ENCODE peak calls at places on chromosome 11, in nine cellular contexts. One of them, this sample, is unnamed.

GRCh38 chr11:100550910-100551309 is 136.2 kb upstream of the ARHGAP42 start:
- DNase-seq in neural crest cell: no peak
- DNase-seq in endodermal cell: no peak
- DNase-seq in left ventricle myocardium inferior: no peak
- DNase-seq in BJ: no peak
- DNase-seq in foreskin keratinocyte: no peak
- DNase-seq in uterus: no peak
- DNase-seq in fibroblast of lung: no peak
- DNase-seq in lower lobe of right lung: no peak
- DNase-seq in this sample: no peak

GRCh38 chr11:99260696-99261095 is 239.9 kb downstream of the CNTN5 start:
- DNase-seq in fibroblast of lung: peak
- DNase-seq in left ventricle myocardium inferior: no peak
- DNase-seq in BJ: no peak
- DNase-seq in lower lobe of right lung: no peak
- DNase-seq in neural crest cell: no peak
- DNase-seq in uterus: no peak
- DNase-seq in foreskin keratinocyte: peak
- DNase-seq in endodermal cell: no peak
- DNase-seq in this sample: no peak

GRCh38 chr11:119509969-119510401 is 87.0 kb upstream of the THY1 start:
- DNase-seq in neural crest cell: no peak
- DNase-seq in foreskin keratinocyte: peak
- DNase-seq in uterus: no peak
- DNase-seq in fibroblast of lung: peak
- DNase-seq in left ventricle myocardium inferior: peak
- DNase-seq in lower lobe of right lung: no peak
- DNase-seq in BJ: peak
- DNase-seq in endodermal cell: no peak
- DNase-seq in this sample: no peak

GRCh38 chr11:9571071-9571765 is 2.3 kb upstream of the WEE1 start:
- DNase-seq in lower lobe of right lung: no peak
- DNase-seq in fibroblast of lung: no peak
- DNase-seq in endodermal cell: no peak
- DNase-seq in foreskin keratinocyte: no peak
- DNase-seq in neural crest cell: no peak
- DNase-seq in left ventricle myocardium inferior: no peak
- DNase-seq in BJ: no peak
- DNase-seq in uterus: no peak
- DNase-seq in this sample: no peak

GRCh38 chr11:9774591-9775392 is 110.9 kb downstream of the SWAP70 start:
- DNase-seq in foreskin keratinocyte: peak
- DNase-seq in left ventricle myocardium inferior: no peak
- DNase-seq in uterus: no peak
- DNase-seq in endodermal cell: no peak
- DNase-seq in fibroblast of lung: peak
- DNase-seq in lower lobe of right lung: no peak
- DNase-seq in BJ: peak
- DNase-seq in neural crest cell: no peak
- DNase-seq in this sample: no peak

GRCh38 chr11:40722179-40722795 is 737.2 kb downstream of the LRRC4C start:
- DNase-seq in fibroblast of lung: peak
- DNase-seq in uterus: no peak
- DNase-seq in endodermal cell: peak
- DNase-seq in BJ: no peak
- DNase-seq in neural crest cell: peak
- DNase-seq in left ventricle myocardium inferior: no peak
- DNase-seq in foreskin keratinocyte: peak
- DNase-seq in lower lobe of right lung: no peak
- DNase-seq in this sample: peak

GRCh38 chr11:30328676-30329075 is 5.8 kb downstream of the ARL14EP start:
- DNase-seq in foreskin keratinocyte: no peak
- DNase-seq in neural crest cell: no peak
- DNase-seq in endodermal cell: no peak
- DNase-seq in left ventricle myocardium inferior: no peak
- DNase-seq in fibroblast of lung: peak
- DNase-seq in uterus: no peak
- DNase-seq in lower lobe of right lung: no peak
- DNase-seq in BJ: peak
- DNase-seq in this sample: no peak

GRCh38 chr11:36492724-36493304 is 17.3 kb downstream of the TRAF6 start:
- DNase-seq in fibroblast of lung: peak
- DNase-seq in foreskin keratinocyte: peak
- DNase-seq in BJ: no peak
- DNase-seq in neural crest cell: peak
- DNase-seq in endodermal cell: peak
- DNase-seq in left ventricle myocardium inferior: no peak
- DNase-seq in uterus: peak
- DNase-seq in lower lobe of right lung: no peak
- DNase-seq in this sample: no peak

GRCh38 chr11:113587318-113587739 is 112.1 kb upstream of the DRD2 start:
- DNase-seq in fibroblast of lung: peak
- DNase-seq in uterus: no peak
- DNase-seq in neural crest cell: no peak
- DNase-seq in endodermal cell: peak
- DNase-seq in foreskin keratinocyte: peak
- DNase-seq in left ventricle myocardium inferior: no peak
- DNase-seq in BJ: no peak
- DNase-seq in lower lobe of right lung: no peak
- DNase-seq in this sample: no peak

GRCh38 chr11:6387811-6388599 is 2.3 kb upstream of the SMPD1 start:
- DNase-seq in BJ: no peak
- DNase-seq in endodermal cell: no peak
- DNase-seq in fibroblast of lung: peak
- DNase-seq in neural crest cell: no peak
- DNase-seq in lower lobe of right lung: no peak
- DNase-seq in left ventricle myocardium inferior: no peak
- DNase-seq in uterus: no peak
- DNase-seq in foreskin keratinocyte: peak
- DNase-seq in this sample: no peak
- TF ChIP-seq CTCF in BJ: no peak
- TF ChIP-seq CTCF in endodermal cell: no peak
- TF ChIP-seq CTCF in fibroblast of lung: no peak
- TF ChIP-seq CTCF in neural crest cell: no peak
- TF ChIP-seq CTCF in lower lobe of right lung: no peak
- TF ChIP-seq CTCF in left ventricle myocardium inferior: no peak
- TF ChIP-seq CTCF in uterus: no peak
- TF ChIP-seq CTCF in foreskin keratinocyte: no peak
- TF ChIP-seq CTCF in this sample: no peak

GRCh38 chr11:77819411-77819920 is 1.1 kb downstream of the RSF1 start:
- DNase-seq in neural crest cell: peak
- DNase-seq in foreskin keratinocyte: peak
- DNase-seq in lower lobe of right lung: peak
- DNase-seq in uterus: peak
- DNase-seq in BJ: peak
- DNase-seq in endodermal cell: peak
- DNase-seq in left ventricle myocardium inferior: peak
- DNase-seq in fibroblast of lung: peak
- DNase-seq in this sample: peak
- TF ChIP-seq CTCF in neural crest cell: peak
- TF ChIP-seq CTCF in foreskin keratinocyte: no peak
- TF ChIP-seq CTCF in lower lobe of right lung: no peak
- TF ChIP-seq CTCF in uterus: no peak
- TF ChIP-seq CTCF in BJ: peak
- TF ChIP-seq CTCF in endodermal cell: peak
- TF ChIP-seq CTCF in left ventricle myocardium inferior: peak
- TF ChIP-seq CTCF in fibroblast of lung: peak
- TF ChIP-seq CTCF in this sample: no peak

DNA sequence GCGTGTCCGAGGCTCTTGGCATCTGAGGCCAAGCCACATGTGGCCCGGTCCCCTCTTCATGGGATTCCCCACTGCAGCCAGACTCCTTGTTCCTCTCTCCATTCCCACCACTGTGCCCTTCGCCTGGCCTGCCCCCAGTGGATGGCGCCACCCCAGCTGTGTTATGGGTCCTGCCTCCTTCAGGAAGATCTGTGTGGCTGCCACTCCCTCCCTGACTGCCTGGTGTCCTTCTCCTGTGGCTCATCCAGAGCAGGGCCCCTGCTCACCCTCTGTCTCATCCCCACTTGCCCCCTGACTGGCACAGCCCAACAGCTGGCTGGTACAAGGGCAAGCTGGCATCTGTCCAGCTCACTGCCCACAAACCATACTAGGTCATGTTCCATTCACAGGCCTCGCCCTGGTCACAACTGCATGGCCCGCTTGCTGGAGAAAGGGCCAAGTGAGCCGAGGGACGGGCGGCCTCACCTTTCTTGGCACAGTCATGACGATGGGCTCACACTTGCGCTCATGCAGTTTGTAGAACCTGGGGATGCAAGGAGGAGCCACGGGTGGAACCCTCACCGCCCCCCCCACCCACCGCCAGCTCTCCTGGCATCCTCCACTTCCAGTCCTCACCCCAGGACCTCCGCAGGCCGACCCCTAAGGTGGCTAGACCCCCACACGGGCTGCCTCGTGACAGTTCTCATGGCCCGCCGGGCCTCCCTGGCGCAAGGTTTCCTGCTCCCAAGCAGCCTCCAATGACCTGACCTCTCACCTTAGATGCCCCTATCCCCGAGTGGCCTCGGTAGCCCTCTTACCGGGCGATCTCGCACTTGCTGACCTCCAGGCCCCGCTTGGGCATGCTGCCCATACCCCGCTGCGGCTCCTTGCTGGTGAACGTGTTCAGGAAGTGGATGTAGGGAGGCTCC is 2.1 kb upstream of the PTPRCAP start:
- DNase-seq in foreskin keratinocyte: no peak
- DNase-seq in BJ: no peak
- DNase-seq in neural crest cell: no peak
- DNase-seq in lower lobe of right lung: no peak
- DNase-seq in uterus: peak
- DNase-seq in fibroblast of lung: no peak
- DNase-seq in endodermal cell: peak
- DNase-seq in left ventricle myocardium inferior: no peak
- DNase-seq in this sample: no peak
- TF ChIP-seq CTCF in foreskin keratinocyte: peak
- TF ChIP-seq CTCF in BJ: peak
- TF ChIP-seq CTCF in neural crest cell: no peak
- TF ChIP-seq CTCF in lower lobe of right lung: no peak
- TF ChIP-seq CTCF in uterus: no peak
- TF ChIP-seq CTCF in fibroblast of lung: peak
- TF ChIP-seq CTCF in endodermal cell: peak
- TF ChIP-seq CTCF in left ventricle myocardium inferior: no peak
- TF ChIP-seq CTCF in this sample: no peak

GRCh38 chr11:67648796-67649613 is 1.5 kb downstream of the ACY3 start:
- DNase-seq in BJ: no peak
- DNase-seq in endodermal cell: peak
- DNase-seq in fibroblast of lung: no peak
- DNase-seq in uterus: no peak
- DNase-seq in foreskin keratinocyte: no peak
- DNase-seq in left ventricle myocardium inferior: no peak
- DNase-seq in lower lobe of right lung: no peak
- DNase-seq in neural crest cell: no peak
- DNase-seq in this sample: no peak

GRCh38 chr11:67646535-67647336 is 3.8 kb downstream of the ACY3 start:
- DNase-seq in neural crest cell: no peak
- DNase-seq in lower lobe of right lung: peak
- DNase-seq in left ventricle myocardium inferior: no peak
- DNase-seq in foreskin keratinocyte: no peak
- DNase-seq in endodermal cell: peak
- DNase-seq in uterus: no peak
- DNase-seq in BJ: no peak
- DNase-seq in fibroblast of lung: no peak
- DNase-seq in this sample: no peak

GRCh38 chr11:67649634-67650540 is 643 bp downstream of the ACY3 start:
- DNase-seq in lower lobe of right lung: no peak
- DNase-seq in uterus: no peak
- DNase-seq in left ventricle myocardium inferior: no peak
- DNase-seq in endodermal cell: peak
- DNase-seq in foreskin keratinocyte: no peak
- DNase-seq in BJ: no peak
- DNase-seq in fibroblast of lung: no peak
- DNase-seq in neural crest cell: no peak
- DNase-seq in this sample: no peak

GRCh38 chr11:67647471-67647870 is 3.1 kb downstream of the ACY3 start:
- DNase-seq in fibroblast of lung: no peak
- DNase-seq in foreskin keratinocyte: no peak
- DNase-seq in lower lobe of right lung: no peak
- DNase-seq in endodermal cell: peak
- DNase-seq in uterus: no peak
- DNase-seq in left ventricle myocardium inferior: no peak
- DNase-seq in BJ: no peak
- DNase-seq in neural crest cell: no peak
- DNase-seq in this sample: no peak

GRCh38 chr11:67648140-67648795 is 2.3 kb downstream of the ACY3 start:
- DNase-seq in endodermal cell: peak
- DNase-seq in lower lobe of right lung: no peak
- DNase-seq in left ventricle myocardium inferior: no peak
- DNase-seq in BJ: no peak
- DNase-seq in foreskin keratinocyte: no peak
- DNase-seq in neural crest cell: no peak
- DNase-seq in uterus: no peak
- DNase-seq in fibroblast of lung: no peak
- DNase-seq in this sample: no peak
- TF ChIP-seq CTCF in endodermal cell: peak
- TF ChIP-seq CTCF in lower lobe of right lung: no peak
- TF ChIP-seq CTCF in left ventricle myocardium inferior: no peak
- TF ChIP-seq CTCF in BJ: no peak
- TF ChIP-seq CTCF in foreskin keratinocyte: peak
- TF ChIP-seq CTCF in neural crest cell: peak
- TF ChIP-seq CTCF in uterus: no peak
- TF ChIP-seq CTCF in fibroblast of lung: peak
- TF ChIP-seq CTCF in this sample: no peak

DNA sequence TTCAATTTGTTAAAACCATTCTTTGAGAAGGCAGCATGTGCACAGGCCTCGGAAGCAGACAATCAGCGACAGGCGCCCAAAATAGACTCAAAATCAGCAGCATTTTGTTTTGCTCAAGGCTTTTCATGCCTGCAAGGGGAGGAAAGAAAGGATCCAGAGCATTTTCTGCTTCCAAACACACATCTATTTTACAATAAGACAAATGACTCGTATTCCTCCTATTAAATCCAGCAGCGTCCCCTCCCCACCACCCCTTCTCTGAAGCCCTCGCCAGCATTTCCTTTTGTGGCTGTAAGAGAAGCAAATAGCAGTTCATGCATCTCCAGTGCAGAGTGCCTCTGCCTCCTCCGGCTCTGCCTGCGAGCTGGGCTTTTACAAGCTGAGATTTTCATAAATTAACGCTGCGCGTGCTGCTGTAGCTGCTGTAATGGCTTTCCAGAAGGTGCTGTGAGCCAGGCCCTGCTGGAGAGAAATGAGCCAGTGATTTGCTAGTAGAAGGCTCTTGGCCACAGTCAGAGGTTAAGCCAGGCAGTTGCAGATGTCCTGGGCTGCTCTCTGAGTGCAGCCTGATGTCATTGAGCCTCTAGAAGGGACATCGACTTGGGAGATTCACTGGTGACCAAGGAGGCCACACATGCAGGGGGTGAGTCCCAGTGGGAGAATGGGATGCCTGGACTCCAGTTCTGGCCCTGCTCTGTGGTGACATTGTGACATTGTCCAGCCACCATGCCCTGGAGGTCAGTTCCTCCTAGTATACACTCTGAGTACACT is 134.6 kb upstream of the NAV2 start:
- DNase-seq in uterus: peak
- DNase-seq in neural crest cell: no peak
- DNase-seq in left ventricle myocardium inferior: peak
- DNase-seq in BJ: peak
- DNase-seq in lower lobe of right lung: no peak
- DNase-seq in fibroblast of lung: peak
- DNase-seq in foreskin keratinocyte: no peak
- DNase-seq in endodermal cell: no peak
- DNase-seq in this sample: no peak
- TF ChIP-seq CTCF in uterus: no peak
- TF ChIP-seq CTCF in neural crest cell: no peak
- TF ChIP-seq CTCF in left ventricle myocardium inferior: peak
- TF ChIP-seq CTCF in BJ: peak
- TF ChIP-seq CTCF in lower lobe of right lung: no peak
- TF ChIP-seq CTCF in fibroblast of lung: no peak
- TF ChIP-seq CTCF in foreskin keratinocyte: no peak
- TF ChIP-seq CTCF in endodermal cell: no peak
- TF ChIP-seq CTCF in this sample: no peak

GRCh38 chr11:85182437-85183109 is 444.6 kb downstream of the DLG2 start:
- DNase-seq in uterus: no peak
- DNase-seq in neural crest cell: peak
- DNase-seq in foreskin keratinocyte: peak
- DNase-seq in fibroblast of lung: peak
- DNase-seq in left ventricle myocardium inferior: no peak
- DNase-seq in endodermal cell: peak
- DNase-seq in lower lobe of right lung: no peak
- DNase-seq in BJ: no peak
- DNase-seq in this sample: no peak
- TF ChIP-seq CTCF in uterus: no peak
- TF ChIP-seq CTCF in neural crest cell: peak
- TF ChIP-seq CTCF in foreskin keratinocyte: peak
- TF ChIP-seq CTCF in fibroblast of lung: peak
- TF ChIP-seq CTCF in left ventricle myocardium inferior: peak
- TF ChIP-seq CTCF in endodermal cell: peak
- TF ChIP-seq CTCF in lower lobe of right lung: no peak
- TF ChIP-seq CTCF in BJ: no peak
- TF ChIP-seq CTCF in this sample: peak